ENCODE peak calls at places on chromosome 3, in nine cellular contexts. One of them, this sample, is unnamed.

GRCh38 chr3:15063656-15064286 is 1.3 kb downstream of the MRPS25 start:
- DNase-seq in adrenal gland: no peak
- DNase-seq in uterus: no peak
- DNase-seq in ovary: peak; percentile 33
- DNase-seq in HepG2: no peak
- DNase-seq in stomach: no peak
- DNase-seq in breast epithelium: no peak
- DNase-seq in A549: no peak
- DNase-seq in transverse colon: no peak
- DNase-seq in this sample: no peak

GRCh38 chr3:192467230-192468186 is 259.8 kb downstream of the FGF12 start:
- DNase-seq in stomach: peak; percentile 61
- DNase-seq in breast epithelium: no peak
- DNase-seq in HepG2: peak; percentile 51
- DNase-seq in adrenal gland: peak; percentile 63
- DNase-seq in uterus: peak; percentile 28
- DNase-seq in A549: peak; percentile 36
- DNase-seq in ovary: peak; percentile 36
- DNase-seq in transverse colon: peak; percentile 53
- DNase-seq in this sample: peak; percentile 49

GRCh38 chr3:147244397-147244796 is 161.9 kb downstream of the ZIC4 start:
- DNase-seq in stomach: no peak
- DNase-seq in HepG2: no peak
- DNase-seq in transverse colon: no peak
- DNase-seq in breast epithelium: no peak
- DNase-seq in adrenal gland: no peak
- DNase-seq in uterus: no peak
- DNase-seq in A549: no peak
- DNase-seq in ovary: no peak
- DNase-seq in this sample: no peak

GRCh38 chr3:79086514-79086913 is 681.3 kb downstream of the ROBO1 start:
- DNase-seq in transverse colon: peak; percentile 20
- DNase-seq in adrenal gland: peak; percentile 45
- DNase-seq in uterus: no peak
- DNase-seq in ovary: peak; percentile 14
- DNase-seq in breast epithelium: no peak
- DNase-seq in A549: peak; percentile 63
- DNase-seq in HepG2: peak; percentile 53
- DNase-seq in stomach: peak; percentile 31
- DNase-seq in this sample: peak; percentile 25

GRCh38 chr3:79154861-79155260 is 612.9 kb downstream of the ROBO1 start:
- DNase-seq in uterus: no peak
- DNase-seq in breast epithelium: no peak
- DNase-seq in adrenal gland: no peak
- DNase-seq in ovary: no peak
- DNase-seq in stomach: no peak
- DNase-seq in transverse colon: no peak
- DNase-seq in HepG2: no peak
- DNase-seq in A549: no peak
- DNase-seq in this sample: no peak

GRCh38 chr3:16604887-16605602 is at the start of gene DAZL:
- DNase-seq in adrenal gland: no peak
- DNase-seq in transverse colon: no peak
- DNase-seq in A549: no peak
- DNase-seq in uterus: no peak
- DNase-seq in HepG2: no peak
- DNase-seq in stomach: no peak
- DNase-seq in breast epithelium: no peak
- DNase-seq in ovary: no peak
- DNase-seq in this sample: no peak

GRCh38 chr3:39406368-39407258 is at the start of gene RPSA:
- DNase-seq in uterus: peak; percentile 92
- DNase-seq in ovary: peak; percentile 86
- DNase-seq in breast epithelium: peak; percentile 95
- DNase-seq in transverse colon: peak; percentile 97
- DNase-seq in adrenal gland: peak; percentile 97
- DNase-seq in stomach: peak; percentile 96
- DNase-seq in A549: peak; percentile 96
- DNase-seq in HepG2: peak; percentile 96
- DNase-seq in this sample: peak; percentile 97

GRCh38 chr3:134614955-134615354 is 35.9 kb downstream of the KY start:
- DNase-seq in breast epithelium: no peak
- DNase-seq in stomach: no peak
- DNase-seq in HepG2: no peak
- DNase-seq in uterus: no peak
- DNase-seq in A549: no peak
- DNase-seq in ovary: no peak
- DNase-seq in transverse colon: no peak
- DNase-seq in adrenal gland: no peak
- DNase-seq in this sample: no peak

GRCh38 chr3:112117415-112117814 is 15.6 kb downstream of the GCSAM start:
- DNase-seq in transverse colon: no peak
- DNase-seq in breast epithelium: no peak
- DNase-seq in HepG2: no peak
- DNase-seq in adrenal gland: no peak
- DNase-seq in stomach: no peak
- DNase-seq in ovary: no peak
- DNase-seq in uterus: no peak
- DNase-seq in A549: no peak
- DNase-seq in this sample: no peak

GRCh38 chr3:119891944-119892721 is 110.2 kb downstream of the NR1I2 start:
- DNase-seq in transverse colon: peak; percentile 15
- DNase-seq in ovary: peak; percentile 25
- DNase-seq in uterus: no peak
- DNase-seq in adrenal gland: peak; percentile 64
- DNase-seq in A549: peak; percentile 74
- DNase-seq in stomach: peak; percentile 26
- DNase-seq in HepG2: peak; percentile 55
- DNase-seq in breast epithelium: no peak
- DNase-seq in this sample: peak; percentile 8

GRCh38 chr3:142796823-142797222 is 73.0 kb downstream of the TRPC1 start:
- DNase-seq in breast epithelium: no peak
- DNase-seq in HepG2: no peak
- DNase-seq in stomach: no peak
- DNase-seq in A549: no peak
- DNase-seq in ovary: no peak
- DNase-seq in uterus: no peak
- DNase-seq in transverse colon: no peak
- DNase-seq in adrenal gland: no peak
- DNase-seq in this sample: no peak

GRCh38 chr3:27639271-27639670 is 82.9 kb downstream of the EOMES start:
- DNase-seq in stomach: no peak
- DNase-seq in adrenal gland: no peak
- DNase-seq in uterus: no peak
- DNase-seq in ovary: no peak
- DNase-seq in A549: no peak
- DNase-seq in breast epithelium: no peak
- DNase-seq in transverse colon: no peak
- DNase-seq in HepG2: no peak
- DNase-seq in this sample: no peak

GRCh38 chr3:104628185-104628789 is 738.4 kb upstream of the ALCAM start:
- DNase-seq in adrenal gland: no peak
- DNase-seq in breast epithelium: no peak
- DNase-seq in uterus: no peak
- DNase-seq in HepG2: peak; percentile 32
- DNase-seq in transverse colon: no peak
- DNase-seq in A549: peak; percentile 52
- DNase-seq in ovary: no peak
- DNase-seq in stomach: no peak
- DNase-seq in this sample: no peak

GRCh38 chr3:188869628-188870027 is 302.1 kb upstream of the TPRG1 start:
- DNase-seq in HepG2: no peak
- DNase-seq in transverse colon: no peak
- DNase-seq in stomach: no peak
- DNase-seq in adrenal gland: no peak
- DNase-seq in breast epithelium: no peak
- DNase-seq in A549: no peak
- DNase-seq in uterus: no peak
- DNase-seq in ovary: no peak
- DNase-seq in this sample: no peak

DNA sequence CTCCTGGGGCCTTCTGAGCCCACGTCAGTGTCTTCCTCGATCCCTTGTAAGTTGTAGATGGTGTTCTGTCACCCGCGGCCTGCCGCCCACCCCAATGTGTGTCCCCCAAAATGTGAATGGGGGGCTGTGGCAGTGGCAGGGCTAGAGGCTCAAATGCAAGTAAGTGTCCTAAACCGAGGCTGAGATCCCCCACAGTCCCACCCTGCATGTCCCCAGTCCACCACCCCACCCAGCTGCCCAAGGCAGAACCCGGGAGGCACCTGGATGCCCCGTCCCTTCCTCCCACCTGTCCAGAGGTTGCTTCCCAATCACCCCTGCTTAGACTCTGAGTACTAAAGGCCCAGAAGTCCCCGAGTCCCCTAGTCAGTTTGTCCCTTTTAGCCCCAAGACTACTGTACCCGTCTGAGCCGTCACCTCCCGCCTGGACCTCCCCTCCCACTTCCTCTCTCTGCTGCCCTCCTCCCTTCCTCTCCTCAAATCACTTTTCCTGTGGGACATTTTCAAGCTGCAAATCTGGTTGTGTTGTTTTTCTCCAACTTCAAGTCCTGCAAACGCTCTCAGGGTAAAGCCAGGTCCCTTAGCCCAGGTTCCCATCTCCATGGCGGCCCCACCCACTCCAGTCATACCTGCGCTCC is 11.8 kb upstream of the PLXND1 start:
- DNase-seq in adrenal gland: peak; percentile 21
- DNase-seq in breast epithelium: no peak
- DNase-seq in HepG2: no peak
- DNase-seq in transverse colon: no peak
- DNase-seq in ovary: no peak
- DNase-seq in stomach: no peak
- DNase-seq in A549: no peak
- DNase-seq in uterus: no peak
- DNase-seq in this sample: no peak
- H3K4me3 ChIP-seq in adrenal gland: no peak overlapping the region
- H3K4me3 ChIP-seq in breast epithelium: no peak overlapping the region
- H3K4me3 ChIP-seq in HepG2: no peak overlapping the region
- H3K4me3 ChIP-seq in transverse colon: no peak overlapping the region
- H3K4me3 ChIP-seq in ovary: no peak overlapping the region
- H3K4me3 ChIP-seq in stomach: no peak overlapping the region
- H3K4me3 ChIP-seq in A549: no peak overlapping the region
- H3K4me3 ChIP-seq in uterus: no peak overlapping the region
- H3K4me3 ChIP-seq in this sample: no peak overlapping the region

GRCh38 chr3:72678892-72679291 is 169.4 kb downstream of the SHQ1 start:
- DNase-seq in HepG2: no peak
- DNase-seq in adrenal gland: no peak
- DNase-seq in transverse colon: no peak
- DNase-seq in A549: no peak
- DNase-seq in breast epithelium: peak; percentile 68
- DNase-seq in stomach: no peak
- DNase-seq in uterus: no peak
- DNase-seq in ovary: no peak
- DNase-seq in this sample: no peak
- TF ChIP-seq POLR2A in HepG2: no peak
- TF ChIP-seq POLR2A in adrenal gland: no peak
- TF ChIP-seq POLR2A in transverse colon: no peak
- TF ChIP-seq POLR2A in A549: no peak
- TF ChIP-seq POLR2A in breast epithelium: no peak
- TF ChIP-seq POLR2A in stomach: no peak
- TF ChIP-seq POLR2A in uterus: no peak
- TF ChIP-seq POLR2A in ovary: no peak
- TF ChIP-seq POLR2A in this sample: no peak

GRCh38 chr3:184685646-184686045 is 26.2 kb downstream of the MAGEF1 start:
- DNase-seq in adrenal gland: no peak
- DNase-seq in transverse colon: no peak
- DNase-seq in ovary: no peak
- DNase-seq in A549: no peak
- DNase-seq in uterus: peak; percentile 57
- DNase-seq in HepG2: no peak
- DNase-seq in stomach: no peak
- DNase-seq in breast epithelium: no peak
- DNase-seq in this sample: peak; percentile 13

GRCh38 chr3:184683234-184683633 is 28.6 kb downstream of the MAGEF1 start:
- DNase-seq in stomach: no peak
- DNase-seq in transverse colon: no peak
- DNase-seq in adrenal gland: no peak
- DNase-seq in uterus: no peak
- DNase-seq in A549: no peak
- DNase-seq in ovary: no peak
- DNase-seq in breast epithelium: no peak
- DNase-seq in HepG2: no peak
- DNase-seq in this sample: no peak

GRCh38 chr3:184685055-184685454 is 26.8 kb downstream of the MAGEF1 start:
- DNase-seq in stomach: no peak
- DNase-seq in A549: no peak
- DNase-seq in ovary: no peak
- DNase-seq in transverse colon: no peak
- DNase-seq in adrenal gland: no peak
- DNase-seq in breast epithelium: no peak
- DNase-seq in HepG2: no peak
- DNase-seq in uterus: no peak
- DNase-seq in this sample: no peak

GRCh38 chr3:184682671-184683070 is 29.2 kb downstream of the MAGEF1 start:
- DNase-seq in adrenal gland: no peak
- DNase-seq in stomach: no peak
- DNase-seq in HepG2: no peak
- DNase-seq in A549: no peak
- DNase-seq in transverse colon: no peak
- DNase-seq in ovary: no peak
- DNase-seq in breast epithelium: no peak
- DNase-seq in uterus: no peak
- DNase-seq in this sample: no peak

DNA sequence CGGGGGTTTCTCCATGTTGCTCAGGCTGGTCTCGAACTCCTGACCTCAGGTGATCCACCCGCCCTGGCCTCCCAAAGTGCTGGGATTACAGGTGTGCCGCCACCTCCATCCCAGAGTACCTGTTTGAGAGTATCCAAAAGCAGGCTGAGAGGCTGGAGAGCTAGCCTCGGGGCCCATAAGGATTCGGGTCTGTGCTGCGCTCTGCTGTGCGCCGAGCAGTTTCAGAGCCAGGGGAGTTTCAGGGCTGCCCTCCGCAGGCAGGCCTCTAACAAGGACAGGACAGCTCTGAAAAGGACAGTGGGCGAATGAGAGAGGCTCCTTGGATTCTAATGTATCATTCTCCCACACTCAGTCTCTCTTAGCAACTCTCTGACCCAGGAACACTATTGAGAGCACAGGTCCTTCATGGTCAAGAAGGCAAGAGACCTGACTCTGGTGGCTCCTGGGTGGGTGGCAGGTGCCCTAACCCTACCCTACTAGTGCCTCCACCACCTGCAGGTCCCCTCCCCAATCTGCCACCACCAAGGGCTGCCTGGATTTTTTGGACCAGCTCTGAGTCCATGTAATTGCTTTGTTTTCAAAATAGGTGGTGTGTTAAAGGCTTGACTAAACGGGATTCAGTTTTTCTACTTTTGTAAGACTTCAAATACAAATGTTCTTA is 27.8 kb downstream of the MAGEF1 start:
- DNase-seq in ovary: no peak
- DNase-seq in stomach: no peak
- DNase-seq in HepG2: no peak
- DNase-seq in transverse colon: no peak
- DNase-seq in A549: no peak
- DNase-seq in adrenal gland: no peak
- DNase-seq in uterus: no peak
- DNase-seq in breast epithelium: no peak
- DNase-seq in this sample: no peak
- H3K4me1 ChIP-seq in ovary: peaks cover 15% of the 10 kb centered on the region
- H3K4me1 ChIP-seq in stomach: peaks cover 14% of the 10 kb centered on the region
- H3K4me1 ChIP-seq in HepG2: peaks cover 22% of the 10 kb centered on the region
- H3K4me1 ChIP-seq in transverse colon: peaks cover 26% of the 10 kb centered on the region
- H3K4me1 ChIP-seq in A549: no peaks in the 10 kb centered on the region
- H3K4me1 ChIP-seq in adrenal gland: peaks cover 19% of the 10 kb centered on the region
- H3K4me1 ChIP-seq in uterus: no peaks in the 10 kb centered on the region
- H3K4me1 ChIP-seq in breast epithelium: no peaks in the 10 kb centered on the region
- H3K4me1 ChIP-seq in this sample: no peaks in the 10 kb centered on the region

GRCh38 chr3:127546970-127547733 is 43.4 kb downstream of the TPRA1 start:
- DNase-seq in stomach: no peak
- DNase-seq in uterus: peak; percentile 22
- DNase-seq in adrenal gland: peak; percentile 38
- DNase-seq in A549: no peak
- DNase-seq in breast epithelium: no peak
- DNase-seq in HepG2: no peak
- DNase-seq in ovary: peak; percentile 48
- DNase-seq in transverse colon: peak; percentile 24
- DNase-seq in this sample: no peak
- H3K4me3 ChIP-seq in stomach: peak overlapping the region; percentile 58
- H3K4me3 ChIP-seq in uterus: peak overlapping the region; percentile 28
- H3K4me3 ChIP-seq in adrenal gland: no peak overlapping the region
- H3K4me3 ChIP-seq in A549: peak overlapping the region; percentile 60
- H3K4me3 ChIP-seq in breast epithelium: peak overlapping the region; percentile 68
- H3K4me3 ChIP-seq in HepG2: no peak overlapping the region
- H3K4me3 ChIP-seq in ovary: peak overlapping the region; percentile 59
- H3K4me3 ChIP-seq in transverse colon: peak overlapping the region; percentile 61
- H3K4me3 ChIP-seq in this sample: no peak overlapping the region